ENCODE peak calls at places on chromosomes 2 and 18, in eight cellular contexts. H, E, V, W, A, B, L and T are unnamed samples.

GRCh38 chr18:25759111-25759510 is 331.3 kb downstream of the SS18 start:
- DNase-seq in V (peak; percentile 81), L (no peak), B (no peak), W (no peak), E (no peak), A (no peak), H (peak; percentile 33), T (no peak)

GRCh38 chr2:118185210-118186109 is 97.2 kb downstream of the INSIG2 start:
- DNase-seq in H (peak; percentile 51), L (peak; percentile 31), B (peak; percentile 68), A (peak; percentile 83), V (peak; percentile 58), E (peak; percentile 69), W (peak; percentile 18), T (no peak)

GRCh38 chr18:71450258-71450657 is 1093.9 kb downstream of the CBLN2 start:
- DNase-seq in B (no peak), A (no peak), H (no peak), W (no peak), E (no peak), L (no peak), V (no peak), T (no peak)

GRCh38 chr18:55508637-55509036 is 79.4 kb downstream of the TCF4 start:
- DNase-seq in E (no peak), L (no peak), H (no peak), B (no peak), W (no peak), A (no peak), V (no peak), T (no peak)

GRCh38 chr2:158091647-158092046 is 10.0 kb upstream of the UPP2 start:
- DNase-seq in W (no peak), V (no peak), B (no peak), L (peak; percentile 60), E (no peak), A (no peak), H (no peak), T (no peak)

GRCh38 chr18:31042068-31042390 is 513 bp downstream of the DSC3 start:
- DNase-seq in A (no peak), E (no peak), H (no peak), W (no peak), L (no peak), B (no peak), V (no peak), T (no peak)

GRCh38 chr2:238724728-238725127 is 123.2 kb upstream of the TWIST2 start:
- DNase-seq in A (no peak), W (no peak), L (no peak), H (no peak), V (no peak), E (no peak), B (no peak), T (no peak)

GRCh38 chr18:14026199-14026598 is 106.0 kb downstream of the ZNF519 start:
- DNase-seq in A (no peak), L (no peak), W (no peak), B (no peak), E (no peak), H (no peak), V (no peak), T (no peak)

GRCh38 chr2:26126091-26126490 is 46.8 kb upstream of the GAREM2 start:
- DNase-seq in E (no peak), L (no peak), B (no peak), H (no peak), A (no peak), W (no peak), V (no peak), T (no peak)

GRCh38 chr2:212626371-212626918 is 87.8 kb upstream of the ERBB4 start:
- DNase-seq in L (no peak), E (no peak), W (no peak), H (peak; percentile 5), B (no peak), A (no peak), V (no peak), T (no peak)

GRCh38 chr2:97926936-97927335 is 68.8 kb downstream of the TMEM131 start:
- DNase-seq in B (no peak), H (no peak), W (no peak), V (no peak), L (no peak), E (no peak), A (no peak), T (no peak)

GRCh38 chr2:219452361-219453317 is 18.0 kb downstream of the SPEG start:
- DNase-seq in E (no peak), H (peak; percentile 97), W (no peak), A (peak; percentile 59), V (peak; percentile 98), B (no peak), L (peak; percentile 79), T (peak; percentile 85)

GRCh38 chr2:128405467-128405900 is 86.8 kb upstream of the HS6ST1 start:
- DNase-seq in E (no peak), H (no peak), L (no peak), B (peak; percentile 6), W (no peak), V (no peak), A (peak; percentile 48), T (no peak)

GRCh38 chr18:61892683-61893303 is at the start of gene RNF152:
- DNase-seq in H (peak; percentile 27), B (peak; percentile 46), V (peak; percentile 45), W (peak; percentile 16), L (peak; percentile 5), E (peak; percentile 18), A (peak; percentile 63), T (no peak)

GRCh38 chr2:70887550-70888229 is 48.0 kb upstream of the ATP6V1B1 start:
- DNase-seq in A (peak; percentile 64), W (no peak), H (no peak), B (no peak), V (no peak), E (peak; percentile 76), L (no peak), T (no peak)